ENCODE peak calls at places on chromosomes 6 and 20, in five cellular contexts. One of them, this sample, is unnamed.
A peak's percentile ranks its signal among the peaks of the same experiment; 100 is the strongest.

GRCh38 chr6:15404700-15404980 is 158.8 kb downstream of the JARID2 start:
- DNase-seq in tibial nerve: no peak
- DNase-seq in Panc1: no peak
- DNase-seq in mucosa of descending colon: no peak
- DNase-seq in MM.1S: no peak
- DNase-seq in this sample: no peak

GRCh38 chr20:54062812-54063280 is 7.5 kb downstream of the BCAS1 start:
- DNase-seq in MM.1S: peak; percentile 67
- DNase-seq in tibial nerve: no peak
- DNase-seq in mucosa of descending colon: no peak
- DNase-seq in Panc1: peak; percentile 58
- DNase-seq in this sample: no peak

GRCh38 chr20:48157970-48158369 is 372.7 kb upstream of the SULF2 start:
- DNase-seq in Panc1: no peak
- DNase-seq in MM.1S: no peak
- DNase-seq in mucosa of descending colon: no peak
- DNase-seq in tibial nerve: no peak
- DNase-seq in this sample: no peak

GRCh38 chr6:127342946-127343752 is at the start of gene ECHDC1:
- DNase-seq in MM.1S: peak; percentile 63
- DNase-seq in mucosa of descending colon: peak; percentile 70
- DNase-seq in Panc1: peak; percentile 61
- DNase-seq in tibial nerve: peak; percentile 23
- DNase-seq in this sample: no peak

GRCh38 chr20:38152175-38153010 is 12.7 kb downstream of the TGM2 start:
- DNase-seq in MM.1S: no peak
- DNase-seq in mucosa of descending colon: peak; percentile 75
- DNase-seq in Panc1: no peak
- DNase-seq in tibial nerve: peak; percentile 41
- DNase-seq in this sample: no peak

GRCh38 chr6:169074551-169074950 is 179.1 kb downstream of the THBS2 start:
- DNase-seq in MM.1S: no peak
- DNase-seq in tibial nerve: no peak
- DNase-seq in Panc1: no peak
- DNase-seq in mucosa of descending colon: no peak
- DNase-seq in this sample: no peak

GRCh38 chr6:107125771-107126170 is 10.5 kb upstream of the BEND3 start:
- DNase-seq in MM.1S: no peak
- DNase-seq in tibial nerve: no peak
- DNase-seq in mucosa of descending colon: no peak
- DNase-seq in Panc1: no peak
- DNase-seq in this sample: no peak

GRCh38 chr6:3561745-3562144 is 104.9 kb upstream of the SLC22A23 start:
- DNase-seq in tibial nerve: no peak
- DNase-seq in Panc1: no peak
- DNase-seq in mucosa of descending colon: no peak
- DNase-seq in MM.1S: no peak
- DNase-seq in this sample: no peak

GRCh38 chr6:113859349-113860164 is 2.4 kb downstream of the MARCKS start:
- DNase-seq in mucosa of descending colon: peak; percentile 37
- DNase-seq in tibial nerve: peak; percentile 17
- DNase-seq in MM.1S: no peak
- DNase-seq in Panc1: no peak
- DNase-seq in this sample: no peak

GRCh38 chr6:144063246-144063743 is 32.1 kb downstream of the SF3B5 start:
- DNase-seq in tibial nerve: no peak
- DNase-seq in MM.1S: no peak
- DNase-seq in Panc1: no peak
- DNase-seq in mucosa of descending colon: peak; percentile 55
- DNase-seq in this sample: no peak

GRCh38 chr6:145015739-145016558 is 719.4 kb downstream of the EPM2A start:
- DNase-seq in Panc1: peak; percentile 86
- DNase-seq in MM.1S: no peak
- DNase-seq in tibial nerve: no peak
- DNase-seq in mucosa of descending colon: no peak
- DNase-seq in this sample: peak; percentile 52

GRCh38 chr6:92967352-92967751 is 452.0 kb downstream of the EPHA7 start:
- DNase-seq in Panc1: no peak
- DNase-seq in mucosa of descending colon: no peak
- DNase-seq in MM.1S: no peak
- DNase-seq in tibial nerve: no peak
- DNase-seq in this sample: no peak

GRCh38 chr6:25457519-25457918 is 178.3 kb downstream of the CARMIL1 start:
- DNase-seq in mucosa of descending colon: no peak
- DNase-seq in tibial nerve: no peak
- DNase-seq in Panc1: no peak
- DNase-seq in MM.1S: no peak
- DNase-seq in this sample: no peak

GRCh38 chr6:1787894-1788293 is 178.2 kb downstream of the FOXC1 start:
- DNase-seq in MM.1S: no peak
- DNase-seq in mucosa of descending colon: no peak
- DNase-seq in tibial nerve: no peak
- DNase-seq in Panc1: no peak
- DNase-seq in this sample: no peak

GRCh38 chr20:3760980-3761379 is 6.6 kb downstream of the ADISSP start:
- DNase-seq in Panc1: no peak
- DNase-seq in MM.1S: no peak
- DNase-seq in mucosa of descending colon: no peak
- DNase-seq in tibial nerve: no peak
- DNase-seq in this sample: no peak

GRCh38 chr6:167345348-167345747 is 20.5 kb downstream of the TTLL2 start:
- DNase-seq in Panc1: no peak
- DNase-seq in tibial nerve: no peak
- DNase-seq in MM.1S: no peak
- DNase-seq in mucosa of descending colon: no peak
- DNase-seq in this sample: no peak

GRCh38 chr6:74570044-74570443 is 635.8 kb downstream of the COL12A1 start:
- DNase-seq in MM.1S: no peak
- DNase-seq in Panc1: no peak
- DNase-seq in mucosa of descending colon: no peak
- DNase-seq in tibial nerve: no peak
- DNase-seq in this sample: no peak

GRCh38 chr6:74567891-74568290 is 638.0 kb downstream of the COL12A1 start:
- DNase-seq in tibial nerve: no peak
- DNase-seq in mucosa of descending colon: no peak
- DNase-seq in MM.1S: no peak
- DNase-seq in Panc1: no peak
- DNase-seq in this sample: no peak

GRCh38 chr6:74574794-74575193 is 631.1 kb downstream of the COL12A1 start:
- DNase-seq in mucosa of descending colon: peak; percentile 12
- DNase-seq in MM.1S: peak; percentile 18
- DNase-seq in tibial nerve: no peak
- DNase-seq in Panc1: no peak
- DNase-seq in this sample: no peak

GRCh38 chr6:74573613-74574012 is 632.2 kb downstream of the COL12A1 start:
- DNase-seq in MM.1S: no peak
- DNase-seq in Panc1: no peak
- DNase-seq in mucosa of descending colon: no peak
- DNase-seq in tibial nerve: no peak
- DNase-seq in this sample: no peak

DNA sequence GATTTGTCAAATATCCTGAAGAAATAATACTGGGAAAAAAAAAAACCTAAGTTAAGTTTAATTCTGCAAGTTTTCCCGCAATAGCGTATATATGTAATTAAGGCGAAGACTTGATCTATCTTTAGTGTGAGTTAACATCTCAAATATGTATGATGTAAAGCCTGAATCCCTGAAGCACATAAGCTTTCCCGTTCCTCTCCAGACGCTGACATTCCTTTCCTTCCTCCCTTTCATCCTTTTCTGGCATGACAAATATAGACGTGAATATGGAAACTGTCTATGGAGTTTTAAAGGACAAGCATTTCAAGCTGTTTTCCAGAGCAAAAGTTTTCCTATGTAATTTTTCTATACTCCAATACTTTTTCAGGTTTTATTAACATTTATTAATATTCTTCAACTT is 637.0 kb downstream of the COL12A1 start:
- DNase-seq in MM.1S: no peak
- DNase-seq in mucosa of descending colon: no peak
- DNase-seq in tibial nerve: no peak
- DNase-seq in Panc1: no peak
- DNase-seq in this sample: no peak
- H3K4me3 ChIP-seq in MM.1S: no peak overlapping the region
- H3K4me3 ChIP-seq in mucosa of descending colon: no peak overlapping the region
- H3K4me3 ChIP-seq in tibial nerve: no peak overlapping the region
- H3K4me3 ChIP-seq in Panc1: no peak overlapping the region
- H3K4me3 ChIP-seq in this sample: no peak overlapping the region

GRCh38 chr6:30615219-30615957 is 1.7 kb downstream of the PPP1R10 start:
- DNase-seq in mucosa of descending colon: peak; percentile 44
- DNase-seq in MM.1S: peak; percentile 42
- DNase-seq in Panc1: no peak
- DNase-seq in tibial nerve: no peak
- DNase-seq in this sample: no peak

GRCh38 chr6:30613251-30614043 is 3.6 kb downstream of the PPP1R10 start:
- DNase-seq in mucosa of descending colon: no peak
- DNase-seq in tibial nerve: no peak
- DNase-seq in MM.1S: no peak
- DNase-seq in Panc1: no peak
- DNase-seq in this sample: no peak

GRCh38 chr6:30614044-30614842 is 2.8 kb downstream of the PPP1R10 start:
- DNase-seq in MM.1S: no peak
- DNase-seq in Panc1: no peak
- DNase-seq in tibial nerve: no peak
- DNase-seq in mucosa of descending colon: no peak
- DNase-seq in this sample: no peak

GRCh38 chr6:30615958-30616810 is 859 bp downstream of the PPP1R10 start:
- DNase-seq in mucosa of descending colon: peak; percentile 45
- DNase-seq in MM.1S: peak; percentile 65
- DNase-seq in Panc1: no peak
- DNase-seq in tibial nerve: no peak
- DNase-seq in this sample: no peak

GRCh38 chr6:30614843-30615218 is 2.2 kb downstream of the PPP1R10 start:
- DNase-seq in tibial nerve: peak; percentile 67
- DNase-seq in MM.1S: peak; percentile 94
- DNase-seq in Panc1: peak; percentile 86
- DNase-seq in mucosa of descending colon: peak; percentile 94
- DNase-seq in this sample: peak; percentile 88
- H3K4me3 ChIP-seq in tibial nerve: peak overlapping the region; percentile 94
- H3K4me3 ChIP-seq in MM.1S: peak overlapping the region; percentile 95
- H3K4me3 ChIP-seq in Panc1: peak overlapping the region; percentile 71
- H3K4me3 ChIP-seq in mucosa of descending colon: peak overlapping the region; percentile 73
- H3K4me3 ChIP-seq in this sample: peak overlapping the region; percentile 89

GRCh38 chr20:58179083-58179431 is 49.4 kb downstream of the ANKRD60 start:
- DNase-seq in MM.1S: no peak
- DNase-seq in Panc1: no peak
- DNase-seq in tibial nerve: no peak
- DNase-seq in mucosa of descending colon: no peak
- DNase-seq in this sample: no peak
- H3K4me3 ChIP-seq in MM.1S: peak overlapping the region; percentile 46
- H3K4me3 ChIP-seq in Panc1: peak overlapping the region; percentile 30
- H3K4me3 ChIP-seq in tibial nerve: peak overlapping the region; percentile 20
- H3K4me3 ChIP-seq in mucosa of descending colon: no peak overlapping the region
- H3K4me3 ChIP-seq in this sample: no peak overlapping the region

GRCh38 chr20:51454250-51454865 is 88.2 kb downstream of the NFATC2 start:
- DNase-seq in mucosa of descending colon: no peak
- DNase-seq in MM.1S: no peak
- DNase-seq in tibial nerve: no peak
- DNase-seq in Panc1: no peak
- DNase-seq in this sample: no peak
- H3K4me3 ChIP-seq in mucosa of descending colon: no peak overlapping the region
- H3K4me3 ChIP-seq in MM.1S: no peak overlapping the region
- H3K4me3 ChIP-seq in tibial nerve: no peak overlapping the region
- H3K4me3 ChIP-seq in Panc1: no peak overlapping the region
- H3K4me3 ChIP-seq in this sample: no peak overlapping the region

GRCh38 chr20:50048420-50049166 is 64.4 kb downstream of the UBE2V1 start:
- DNase-seq in tibial nerve: no peak
- DNase-seq in mucosa of descending colon: no peak
- DNase-seq in Panc1: no peak
- DNase-seq in MM.1S: no peak
- DNase-seq in this sample: no peak
- H3K4me3 ChIP-seq in tibial nerve: no peak overlapping the region
- H3K4me3 ChIP-seq in mucosa of descending colon: no peak overlapping the region
- H3K4me3 ChIP-seq in Panc1: no peak overlapping the region
- H3K4me3 ChIP-seq in MM.1S: no peak overlapping the region
- H3K4me3 ChIP-seq in this sample: no peak overlapping the region

DNA sequence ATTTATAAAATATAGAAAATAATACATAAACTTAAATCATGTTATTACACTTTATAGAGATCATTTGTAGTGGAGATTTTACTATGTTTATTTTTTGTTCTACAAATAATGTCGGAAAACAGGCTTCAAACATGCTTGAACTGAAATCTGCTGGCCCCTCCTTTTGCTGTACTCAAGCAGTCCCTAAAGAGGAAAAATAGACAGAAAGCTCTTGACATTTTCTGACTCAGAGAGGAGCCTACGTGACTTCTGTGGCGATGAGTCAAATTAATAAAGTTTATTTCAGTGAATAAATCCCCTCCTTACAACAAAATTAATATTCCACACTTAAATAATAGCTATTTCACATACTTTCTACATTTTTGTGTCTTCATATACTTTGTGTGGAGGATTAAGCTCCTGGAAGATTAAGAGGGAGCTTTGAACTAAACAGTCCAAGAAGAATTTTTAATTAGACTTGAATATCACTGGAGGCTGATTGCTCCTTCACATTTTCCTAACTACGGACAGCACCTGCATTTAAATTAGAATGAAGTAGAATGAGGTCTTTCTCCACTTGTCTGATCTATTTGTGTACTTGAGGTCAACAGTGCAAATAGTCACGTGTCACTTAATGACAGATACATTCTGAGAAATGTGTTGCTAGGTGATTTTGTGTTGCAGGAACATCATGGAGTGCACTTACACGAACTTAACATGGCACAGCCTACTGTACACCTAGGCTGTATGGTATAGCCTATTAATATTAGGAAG is 1.7 kb upstream of the TREM1 start:
- DNase-seq in mucosa of descending colon: no peak
- DNase-seq in MM.1S: peak; percentile 70
- DNase-seq in tibial nerve: no peak
- DNase-seq in Panc1: no peak
- DNase-seq in this sample: no peak
- H3K4me3 ChIP-seq in mucosa of descending colon: no peak overlapping the region
- H3K4me3 ChIP-seq in MM.1S: no peak overlapping the region
- H3K4me3 ChIP-seq in tibial nerve: no peak overlapping the region
- H3K4me3 ChIP-seq in Panc1: no peak overlapping the region
- H3K4me3 ChIP-seq in this sample: no peak overlapping the region

GRCh38 chr20:44911264-44911921 is 1.5 kb downstream of the PABPC1L start:
- DNase-seq in Panc1: no peak
- DNase-seq in mucosa of descending colon: peak; percentile 68
- DNase-seq in tibial nerve: no peak
- DNase-seq in MM.1S: peak; percentile 38
- DNase-seq in this sample: no peak

GRCh38 chr20:44908987-44909871 is 631 bp upstream of the PABPC1L start:
- DNase-seq in tibial nerve: no peak
- DNase-seq in Panc1: no peak
- DNase-seq in mucosa of descending colon: no peak
- DNase-seq in MM.1S: no peak
- DNase-seq in this sample: no peak

GRCh38 chr20:44912189-44912588 is 2.3 kb downstream of the PABPC1L start:
- DNase-seq in MM.1S: no peak
- DNase-seq in Panc1: no peak
- DNase-seq in mucosa of descending colon: no peak
- DNase-seq in tibial nerve: no peak
- DNase-seq in this sample: no peak

GRCh38 chr20:44910690-44911262 is 916 bp downstream of the PABPC1L start:
- DNase-seq in mucosa of descending colon: no peak
- DNase-seq in tibial nerve: no peak
- DNase-seq in Panc1: no peak
- DNase-seq in MM.1S: no peak
- DNase-seq in this sample: no peak

GRCh38 chr20:44909872-44910689 is at the start of gene PABPC1L:
- DNase-seq in Panc1: no peak
- DNase-seq in tibial nerve: no peak
- DNase-seq in mucosa of descending colon: peak; percentile 81
- DNase-seq in MM.1S: peak; percentile 89
- DNase-seq in this sample: no peak
- H3K4me3 ChIP-seq in Panc1: peak within 1 kb of the TSS; percentile 93
- H3K4me3 ChIP-seq in tibial nerve: peak within 1 kb of the TSS; percentile 56
- H3K4me3 ChIP-seq in mucosa of descending colon: peak within 1 kb of the TSS; percentile 29
- H3K4me3 ChIP-seq in MM.1S: peak within 1 kb of the TSS; percentile 78
- H3K4me3 ChIP-seq in this sample: peak within 1 kb of the TSS; percentile 75

GRCh38 chr20:63295018-63295417 is 2.0 kb downstream of the COL20A1 start:
- DNase-seq in mucosa of descending colon: no peak
- DNase-seq in Panc1: no peak
- DNase-seq in tibial nerve: no peak
- DNase-seq in MM.1S: no peak
- DNase-seq in this sample: no peak
- H3K4me3 ChIP-seq in mucosa of descending colon: no peak overlapping the region
- H3K4me3 ChIP-seq in Panc1: no peak overlapping the region
- H3K4me3 ChIP-seq in tibial nerve: no peak overlapping the region
- H3K4me3 ChIP-seq in MM.1S: no peak overlapping the region
- H3K4me3 ChIP-seq in this sample: no peak overlapping the region